ENCODE peak calls at places on chromosomes 1 and 21, in six cellular contexts. G is activated CD8-positive, alpha-beta T cell treated with anti-CD3 and anti-CD28 coated beads, Interleukin-2, amount 10 ng/mL, durations not matched to agents 7 days and 5 days; B is upper lobe of right lung; S is effector memory CD8-positive, alpha-beta T cell; J is CD8-positive, alpha-beta T cell; Y is aorta. P is an unnamed sample.

GRCh38 chr1:211484738-211485479 is 7.1 kb downstream of the RD3 start:
- ATAC-seq in Y (no peak), J (no peak), G (no peak), S (no peak), B (no peak), P (no peak)

GRCh38 chr1:43573066-43573799 is 42.5 kb downstream of the PTPRF start:
- ATAC-seq in B (no peak), J (no peak), Y (no peak), S (no peak), G (no peak), P (peak; percentile 27)

GRCh38 chr1:29415156-29415830 is 179.0 kb downstream of the PTPRU start:
- ATAC-seq in Y (no peak), S (no peak), G (no peak), J (no peak), B (peak; percentile 57), P (no peak)

GRCh38 chr21:37413553-37414291 is 47.1 kb downstream of the DYRK1A start:
- ATAC-seq in J (no peak), G (no peak), B (no peak), Y (no peak), S (no peak), P (no peak)

GRCh38 chr1:201283836-201284553 is 689 bp downstream of the PKP1 start:
- ATAC-seq in Y (peak; percentile 6), J (no peak), G (no peak), B (no peak), S (no peak), P (no peak)

GRCh38 chr1:12406218-12407021 is 176.6 kb downstream of the VPS13D start:
- ATAC-seq in G (no peak), S (no peak), Y (peak; percentile 75), B (no peak), J (no peak), P (peak; percentile 78)

GRCh38 chr1:117231748-117232373 is 21.1 kb upstream of the VTCN1 start:
- ATAC-seq in J (no peak), B (peak; percentile 55), S (no peak), Y (peak; percentile 73), G (no peak), P (no peak)

GRCh38 chr1:210262167-210262896 is 29.7 kb downstream of the SERTAD4 start:
- ATAC-seq in Y (peak; percentile 78), S (no peak), G (no peak), B (no peak), J (no peak), P (peak; percentile 53)

GRCh38 chr1:33050221-33051076 is 13.8 kb upstream of the AK2 start:
- ATAC-seq in Y (no peak), S (no peak), J (no peak), B (peak; percentile 52), G (no peak), P (peak; percentile 74)

GRCh38 chr1:60262701-60263100 is 189.1 kb upstream of the C1orf87 start:
- ATAC-seq in B (no peak), G (no peak), S (no peak), Y (no peak), J (no peak), P (no peak)

GRCh38 chr1:200354243-200354642 is 55.6 kb downstream of the ZNF281 start:
- ATAC-seq in J (no peak), G (peak; percentile 66), B (peak; percentile 56), Y (no peak), S (no peak), P (no peak)

GRCh38 chr1:243227596-243227995 is 27.5 kb downstream of the CEP170 start:
- ATAC-seq in S (no peak), G (no peak), B (no peak), Y (no peak), J (no peak), P (no peak)

GRCh38 chr1:29237906-29238600 is 1.7 kb downstream of the PTPRU start:
- ATAC-seq in G (no peak), J (no peak), Y (peak; percentile 32), B (peak; percentile 29), S (no peak), P (peak; percentile 32)

GRCh38 chr1:93702102-93702827 is 20.6 kb upstream of the BCAR3 start:
- ATAC-seq in Y (no peak), J (no peak), S (no peak), G (no peak), B (no peak), P (no peak)

GRCh38 chr1:183302452-183303324 is 115.5 kb downstream of the NMNAT2 start:
- ATAC-seq in Y (no peak), B (no peak), S (no peak), G (no peak), J (no peak), P (no peak)

GRCh38 chr1:229374485-229374884 is 31.6 kb upstream of the CCSAP start:
- ATAC-seq in B (no peak), S (no peak), G (no peak), J (no peak), Y (no peak), P (no peak)

GRCh38 chr1:245310605-245311531 is 156.1 kb downstream of the KIF26B start:
- ATAC-seq in J (no peak), B (peak; percentile 87), G (peak; percentile 69), S (no peak), Y (no peak), P (peak; percentile 34)

GRCh38 chr1:241532173-241532553 is at the start of gene KMO:
- ATAC-seq in Y (no peak), J (peak; percentile 24), S (peak; percentile 8), G (peak; percentile 32), B (peak; percentile 60), P (no peak)

GRCh38 chr1:192626366-192627179 is 9.4 kb upstream of the RGS13 start:
- ATAC-seq in B (no peak), Y (no peak), J (no peak), S (no peak), G (no peak), P (no peak)

GRCh38 chr21:29145354-29145782 is 14.9 kb downstream of the MAP3K7CL start:
- ATAC-seq in G (peak; percentile 35), S (no peak), Y (peak; percentile 86), B (peak; percentile 9), J (no peak), P (peak; percentile 83)

GRCh38 chr1:10800778-10801177 is 4.3 kb upstream of the CASZ1 start:
- ATAC-seq in J (no peak), G (no peak), S (no peak), B (no peak), Y (no peak), P (no peak)

GRCh38 chr1:33988161-33988560 is 124.3 kb downstream of the HMGB4 start:
- ATAC-seq in J (no peak), G (no peak), Y (no peak), S (no peak), B (no peak), P (no peak)

GRCh38 chr1:42403880-42404400 is 23.3 kb downstream of the RIMKLA start:
- ATAC-seq in G (no peak), J (no peak), S (no peak), Y (no peak), B (no peak), P (no peak)

GRCh38 chr1:153354515-153355193 is 3.0 kb upstream of the S100A9 start:
- ATAC-seq in Y (no peak), J (no peak), B (no peak), S (no peak), G (no peak), P (no peak)

GRCh38 chr1:115307621-115308020 is 30.4 kb downstream of the NGF start:
- ATAC-seq in B (no peak), S (no peak), G (no peak), J (no peak), Y (no peak), P (no peak)

GRCh38 chr1:2314803-2315710 is 76.3 kb downstream of the MORN1 start:
- ATAC-seq in B (peak; percentile 58), Y (peak; percentile 39), S (peak; percentile 69), G (peak; percentile 37), J (peak; percentile 50), P (peak; percentile 33)

GRCh38 chr1:18974616-18975015 is 18.1 kb upstream of the IFFO2 start:
- ATAC-seq in B (no peak), G (no peak), J (no peak), Y (no peak), S (no peak), P (no peak)

GRCh38 chr1:45815667-45816458 is 12.5 kb downstream of the MAST2 start:
- ATAC-seq in B (no peak), J (no peak), S (no peak), G (no peak), Y (no peak), P (no peak)

GRCh38 chr1:175128523-175128922 is 60.9 kb downstream of the TNN start:
- ATAC-seq in G (no peak), S (no peak), J (no peak), B (no peak), Y (no peak), P (no peak)

GRCh38 chr1:108505766-108506075 is 54.2 kb upstream of the EEIG2 start:
- ATAC-seq in B (no peak), S (peak; percentile 62), J (no peak), Y (no peak), G (peak; percentile 29), P (no peak)

GRCh38 chr1:51488372-51489050 is 30.6 kb downstream of the EPS15 start:
- ATAC-seq in J (no peak), G (no peak), S (no peak), B (peak; percentile 24), Y (no peak), P (no peak)

GRCh38 chr1:165637427-165637826 is 6.4 kb downstream of the MGST3 start:
- ATAC-seq in S (no peak), Y (peak; percentile 35), G (no peak), J (no peak), B (peak; percentile 75), P (peak; percentile 88)

GRCh38 chr21:30129246-30129645 is 37.4 kb downstream of the CLDN17 start:
- ATAC-seq in G (no peak), J (no peak), S (no peak), Y (no peak), B (no peak), P (no peak)

GRCh38 chr1:54867717-54868057 is 19.3 kb downstream of the DHCR24 start:
- ATAC-seq in Y (no peak), G (no peak), S (no peak), J (no peak), B (peak; percentile 8), P (no peak)

GRCh38 chr1:209611771-209612570 is 28.5 kb downstream of the CAMK1G start:
- ATAC-seq in S (no peak), J (no peak), B (no peak), G (peak; percentile 50), Y (no peak), P (no peak)

GRCh38 chr1:169308313-169309039 is 59.1 kb downstream of the NME7 start:
- ATAC-seq in G (no peak), S (no peak), B (no peak), J (no peak), Y (no peak), P (no peak)

GRCh38 chr1:1161078-1161682 is 12.5 kb upstream of the TTLL10 start:
- ATAC-seq in G (no peak), S (no peak), J (no peak), B (no peak), Y (no peak), P (no peak)